ENCODE peak calls at places on chromosomes 1 and 21, in four cellular contexts. H, B, C and D are unnamed samples. For H3K4me1 and H3K36me3, the result is how much of the 10 kb centered on the place peaks cover.

GRCh38 chr1:179091691-179092165 is 9.9 kb downstream of the TOR3A start:
- DNase-seq in H (peak), B (peak), C (peak), D (peak)

GRCh38 chr1:234125283-234125682 is 220.8 kb downstream of the SLC35F3 start:
- DNase-seq in H (peak), B (no peak), C (no peak), D (no peak)

GRCh38 chr1:7250176-7250575 is 464.9 kb downstream of the CAMTA1 start:
- DNase-seq in H (no peak), B (no peak), C (no peak), D (no peak)

GRCh38 chr1:176843352-176844297 is 320.9 kb downstream of the ASTN1 start:
- DNase-seq in H (peak), B (no peak), C (peak), D (peak)

GRCh38 chr1:237012789-237013383 is 8.6 kb upstream of the MT1HL1 start:
- DNase-seq in H (peak), B (no peak), C (peak), D (peak)

GRCh38 chr1:14513084-14513483 is 85.4 kb upstream of the KAZN start:
- DNase-seq in H (no peak), B (no peak), C (no peak), D (no peak)

GRCh38 chr1:37699147-37699546 is 6.8 kb downstream of the CDCA8 start:
- DNase-seq in H (no peak), B (no peak), C (no peak), D (no peak)

GRCh38 chr1:177914603-177915002 is 55.3 kb downstream of the SEC16B start:
- DNase-seq in H (no peak), B (no peak), C (no peak), D (no peak)

GRCh38 chr1:155178441-155179106 is 4.9 kb downstream of the TRIM46 start:
- DNase-seq in H (no peak), B (peak), C (peak), D (peak)

GRCh38 chr1:219151467-219151866 is 22.2 kb upstream of the LYPLAL1 start:
- DNase-seq in H (no peak), B (no peak), C (no peak), D (no peak)

GRCh38 chr21:40832316-40832715 is 14.6 kb downstream of the DSCAM start:
- DNase-seq in H (no peak), B (no peak), C (no peak), D (no peak)

GRCh38 chr21:25733859-25734653 is 648 bp downstream of the ATP5PF start:
- DNase-seq in H (peak), B (no peak), C (no peak), D (peak)

GRCh38 chr1:89809556-89809955 is 11.3 kb upstream of the LRRC8D start:
- DNase-seq in H (no peak), B (no peak), C (no peak), D (no peak)

GRCh38 chr21:17538576-17538975 is 25.7 kb downstream of the CXADR start:
- DNase-seq in H (no peak), B (no peak), C (no peak), D (no peak)

GRCh38 chr1:182786223-182787001 is 3.2 kb upstream of the NPL start:
- DNase-seq in H (peak), B (peak), C (peak), D (peak)

GRCh38 chr21:42463861-42464515 is 32.0 kb downstream of the RSPH1 start:
- DNase-seq in H (peak), B (peak), C (no peak), D (peak)

DNA sequence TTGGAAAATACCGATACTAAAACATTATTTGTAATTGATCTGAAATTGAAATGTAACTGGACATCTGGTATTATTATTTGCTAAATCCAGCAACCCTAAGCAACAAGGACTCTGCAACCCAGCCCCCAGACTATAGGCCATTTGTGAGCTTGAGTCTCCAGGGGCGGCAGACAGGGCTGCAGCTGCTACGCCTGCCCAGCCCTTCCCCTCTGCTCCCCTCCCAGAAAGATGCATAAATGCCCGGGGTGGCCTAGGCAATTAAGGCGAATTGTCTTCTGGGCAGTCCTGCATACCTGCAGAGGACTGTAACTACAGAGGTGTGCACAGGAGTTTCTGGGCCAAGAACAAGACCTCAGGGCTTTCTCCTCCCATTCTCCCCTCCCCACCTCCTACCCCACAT is 41.2 kb upstream of the LBR start:
- DNase-seq in H (no peak), B (no peak), C (no peak), D (peak)
- H3K27ac ChIP-seq in H (no peak), B (no peak), C (no peak), D (no peak)

DNA sequence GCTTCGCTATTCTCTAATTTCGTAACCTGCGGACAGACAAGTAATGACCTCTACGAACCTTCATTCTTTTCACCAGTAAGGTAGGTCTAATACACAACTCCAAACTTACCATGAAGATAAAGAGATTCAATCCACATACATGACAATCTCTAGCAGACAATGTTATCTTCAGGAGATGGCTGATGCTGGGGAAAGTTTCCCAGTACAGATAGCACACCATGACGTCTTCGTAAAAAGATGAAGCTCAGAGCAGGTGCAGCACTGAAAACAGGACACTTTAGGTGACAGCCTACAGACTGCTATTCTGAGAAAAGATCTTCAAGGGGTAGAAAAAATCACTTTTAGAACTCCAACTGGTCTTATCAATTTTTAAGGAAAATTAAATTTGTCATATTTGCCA is 41.3 kb downstream of the ZNF281 start:
- DNase-seq in H (no peak), B (no peak), C (no peak), D (no peak)
- H3K4me1 ChIP-seq in H (under half), B (under half), C (under half), D (under half)

GRCh38 chr1:31361607-31362006 is 11.3 kb downstream of the FABP3 start:
- DNase-seq in H (no peak), B (no peak), C (no peak), D (no peak)

GRCh38 chr1:31354266-31354665 is 18.6 kb downstream of the FABP3 start:
- DNase-seq in H (no peak), B (no peak), C (no peak), D (no peak)

GRCh38 chr1:31362032-31362431 is 10.8 kb downstream of the FABP3 start:
- DNase-seq in H (no peak), B (no peak), C (no peak), D (no peak)

GRCh38 chr1:31356427-31356826 is 16.4 kb downstream of the FABP3 start:
- DNase-seq in H (no peak), B (no peak), C (no peak), D (no peak)
- H3K36me3 ChIP-seq in H (under half), B (under half), C (under half), D (under half)

GRCh38 chr1:63670164-63670563 is 77.0 kb downstream of the PGM1 start:
- DNase-seq in H (no peak), B (no peak), C (no peak), D (no peak)

GRCh38 chr1:63671514-63671913 is 78.3 kb downstream of the PGM1 start:
- DNase-seq in H (no peak), B (no peak), C (no peak), D (no peak)

GRCh38 chr1:63668298-63668697 is 75.1 kb downstream of the PGM1 start:
- DNase-seq in H (no peak), B (no peak), C (no peak), D (no peak)

GRCh38 chr1:63665824-63666223 is 72.6 kb downstream of the PGM1 start:
- DNase-seq in H (no peak), B (no peak), C (no peak), D (no peak)

GRCh38 chr1:63669151-63669961 is 76.1 kb downstream of the PGM1 start:
- DNase-seq in H (peak), B (no peak), C (peak), D (no peak)
- H3K27ac ChIP-seq in H (peak), B (no peak), C (peak), D (no peak)

DNA sequence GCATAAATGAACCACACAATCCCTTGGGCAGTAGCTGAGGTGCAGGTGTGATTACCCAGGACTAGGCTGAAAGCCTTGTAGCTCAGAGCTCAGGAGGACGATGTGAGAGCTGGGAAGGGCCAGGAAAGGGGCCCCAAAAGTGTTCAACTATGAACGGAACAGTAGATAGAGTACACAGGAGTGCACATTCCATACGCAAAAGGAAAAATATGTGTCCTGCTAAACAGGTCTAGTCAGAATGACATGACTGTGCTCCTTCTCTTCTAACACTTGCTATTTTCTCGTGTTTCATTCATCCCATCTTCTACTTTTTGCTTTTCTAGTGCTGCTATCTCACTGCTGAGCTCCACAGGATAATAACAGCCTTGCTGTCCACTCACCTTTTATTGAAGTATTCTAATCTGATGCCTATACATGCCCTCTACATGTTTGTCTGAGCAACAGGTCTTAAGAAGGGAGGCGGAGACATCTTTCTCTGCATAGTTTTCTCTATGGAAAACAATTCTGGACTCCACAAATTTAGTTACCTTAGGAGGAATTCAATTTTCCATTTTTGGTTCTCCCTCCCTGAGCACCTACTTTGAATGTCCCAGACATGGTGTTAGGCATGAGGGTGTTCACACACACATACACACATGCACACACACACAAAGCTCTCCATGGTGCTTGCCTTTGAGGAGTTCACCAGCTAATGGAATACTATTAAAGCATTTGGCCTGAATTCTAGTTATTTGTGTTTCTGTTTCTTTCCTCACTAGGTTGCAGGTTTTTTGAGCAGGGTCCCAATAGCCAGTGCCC is 3.4 kb downstream of the S100A10 start:
- DNase-seq in H (no peak), B (no peak), C (no peak), D (no peak)
- H3K4me1 ChIP-seq in H (half or more), B (under half), C (under half), D (under half)

GRCh38 chr21:35216966-35217365 is 167.9 kb upstream of the RUNX1 start:
- DNase-seq in H (no peak), B (no peak), C (no peak), D (no peak)

GRCh38 chr21:35219719-35220118 is 170.6 kb upstream of the RUNX1 start:
- DNase-seq in H (no peak), B (no peak), C (no peak), D (no peak)

GRCh38 chr21:35215870-35216269 is 166.8 kb upstream of the RUNX1 start:
- DNase-seq in H (no peak), B (no peak), C (no peak), D (no peak)

GRCh38 chr21:35219291-35219690 is 170.2 kb upstream of the RUNX1 start:
- DNase-seq in H (no peak), B (no peak), C (no peak), D (no peak)

DNA sequence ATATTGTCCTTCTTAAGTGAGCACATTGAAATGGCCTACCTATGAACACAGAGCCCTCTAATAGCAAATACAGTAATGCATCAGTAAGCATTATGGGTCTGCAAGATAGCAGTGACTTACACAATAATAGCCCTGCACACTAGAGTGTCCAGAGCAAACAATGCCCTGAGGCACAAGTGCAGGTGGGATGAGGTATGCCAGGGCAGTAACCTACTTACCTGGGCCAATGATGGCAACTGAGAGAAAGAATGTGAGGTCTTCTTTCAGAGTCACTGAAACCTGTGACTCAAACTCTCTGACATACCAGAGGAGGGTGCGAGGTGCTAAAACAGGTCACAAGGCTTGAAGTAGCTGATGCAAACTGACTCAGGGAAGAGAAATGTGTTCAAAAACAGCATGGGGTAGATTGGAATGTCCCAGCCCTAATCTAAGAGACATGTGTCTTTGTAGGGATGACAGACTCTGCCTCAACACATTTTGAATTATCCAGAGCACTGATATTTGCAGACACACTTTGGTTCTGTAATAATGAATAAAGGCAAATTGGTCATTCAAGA is 168.5 kb upstream of the RUNX1 start:
- DNase-seq in H (no peak), B (no peak), C (no peak), D (no peak)
- H3K36me3 ChIP-seq in H (under half), B (under half), C (under half), D (under half)

GRCh38 chr1:30399026-30399425 is 324.4 kb downstream of the MATN1 start:
- DNase-seq in H (no peak), B (peak), C (no peak), D (peak)
- H3K27ac ChIP-seq in H (no peak), B (no peak), C (no peak), D (no peak)

DNA sequence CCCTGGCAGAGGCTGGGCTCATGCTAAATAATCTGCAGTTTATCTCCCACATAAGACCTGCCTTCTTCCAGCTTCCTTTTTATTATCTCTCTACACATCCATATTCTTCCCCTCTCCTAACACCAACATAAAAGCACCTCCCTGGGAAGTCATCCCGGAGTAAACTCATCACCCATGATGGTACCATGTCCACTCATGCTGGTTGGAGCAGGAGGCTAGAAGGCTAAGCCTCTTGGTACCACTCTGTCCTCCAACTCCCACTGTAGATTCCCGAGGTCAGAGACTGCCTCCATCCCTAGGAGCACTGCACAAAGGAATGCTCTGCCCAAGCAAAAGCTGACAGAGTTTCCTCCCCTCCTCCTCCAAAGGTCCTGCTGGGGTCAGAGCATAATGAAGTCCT is 4.2 kb downstream of the DENND2D start:
- DNase-seq in H (no peak), B (no peak), C (no peak), D (no peak)
- H3K4me1 ChIP-seq in H (half or more), B (half or more), C (under half), D (under half)

GRCh38 chr1:239892602-239893001 is 199.1 kb upstream of the FMN2 start:
- DNase-seq in H (no peak), B (no peak), C (no peak), D (no peak)

GRCh38 chr1:239896569-239896968 is 195.1 kb upstream of the FMN2 start:
- DNase-seq in H (no peak), B (no peak), C (no peak), D (no peak)

GRCh38 chr1:239891621-239892358 is 199.9 kb upstream of the FMN2 start:
- DNase-seq in H (no peak), B (no peak), C (no peak), D (no peak)

GRCh38 chr1:239896980-239897379 is 194.7 kb upstream of the FMN2 start:
- DNase-seq in H (no peak), B (no peak), C (no peak), D (no peak)

GRCh38 chr1:239893127-239893731 is 198.5 kb upstream of the FMN2 start:
- DNase-seq in H (peak), B (no peak), C (no peak), D (no peak)
- H3K36me3 ChIP-seq in H (under half), B (under half), C (under half), D (under half)

GRCh38 chr1:16978139-16978538 is 2.3 kb downstream of the MFAP2 start:
- DNase-seq in H (no peak), B (no peak), C (no peak), D (no peak)

GRCh38 chr1:16979475-16980327 is 719 bp downstream of the MFAP2 start:
- DNase-seq in H (peak), B (no peak), C (no peak), D (no peak)

GRCh38 chr1:16978589-16979474 is 1.6 kb downstream of the MFAP2 start:
- DNase-seq in H (peak), B (no peak), C (no peak), D (peak)

GRCh38 chr1:16981269-16981849 is 939 bp upstream of the MFAP2 start:
- DNase-seq in H (no peak), B (no peak), C (no peak), D (no peak)

DNA sequence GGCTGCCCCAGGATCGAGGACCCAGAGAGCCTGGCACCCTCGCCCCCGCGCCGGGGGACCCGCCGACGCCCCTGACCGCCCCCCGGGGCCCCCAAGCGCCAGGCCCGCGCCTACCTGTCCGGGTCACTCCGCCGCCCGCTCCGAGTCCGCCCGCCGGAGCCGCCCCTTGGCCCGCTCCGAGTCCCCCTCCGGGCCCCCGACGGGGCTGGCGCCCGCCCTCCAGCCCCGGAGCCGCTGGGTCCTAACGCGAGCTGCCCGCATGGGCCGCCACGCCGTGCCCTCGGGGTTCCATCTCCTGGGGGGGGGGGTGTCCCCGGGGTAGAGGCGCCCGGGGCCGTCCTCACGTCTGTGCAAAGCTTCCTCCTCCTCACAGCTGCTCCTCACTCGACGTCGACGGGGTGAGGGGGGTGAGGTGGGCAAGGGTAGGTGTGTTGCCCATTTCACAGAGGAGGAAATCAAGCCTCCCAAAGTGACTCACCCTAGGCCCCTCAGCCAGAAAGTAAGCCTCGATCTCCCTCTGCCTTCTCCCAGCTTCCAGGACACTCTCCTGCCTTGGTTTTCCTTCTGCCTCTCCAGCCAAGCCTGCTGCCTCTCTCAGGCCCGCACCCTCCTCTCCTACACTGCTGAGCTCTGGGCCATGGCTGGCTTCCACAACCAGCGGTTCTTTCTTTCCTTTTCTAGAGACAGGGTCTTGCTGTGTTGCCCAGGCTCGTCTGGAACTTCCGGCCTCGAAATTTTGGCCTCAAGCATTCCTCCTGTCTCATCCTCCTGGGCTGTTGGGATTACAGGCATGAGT is at the start of gene MFAP2:
- DNase-seq in H (no peak), B (no peak), C (no peak), D (no peak)
- H3K27ac ChIP-seq in H (no peak), B (no peak), C (no peak), D (peak)